ENCODE peak calls at places on chromosomes 6 and 20, in five cellular contexts. Z is NB4, Y is A549, G is HepG2, W is endothelial cell of umbilical vein. A is an unnamed sample.

GRCh38 chr20:49395183-49395582 is 87.3 kb downstream of the KCNB1 start:
- DNase-seq in Y (no peak), G (no peak), Z (no peak), W (no peak), A (no peak)

GRCh38 chr6:152195896-152196295 is 388.4 kb downstream of the ESR1 start:
- DNase-seq in W (no peak), Z (no peak), G (no peak), Y (no peak), A (no peak)

GRCh38 chr6:56357616-56358373 is 110.4 kb upstream of the COL21A1 start:
- DNase-seq in Z (no peak), W (no peak), G (no peak), Y (no peak), A (no peak)

GRCh38 chr6:42898891-42899361 is 16.9 kb upstream of the PTCRA start:
- DNase-seq in Y (no peak), G (peak; percentile 74), W (peak; percentile 64), Z (peak; percentile 83), A (no peak)

GRCh38 chr6:144158133-144158532 is 7.8 kb downstream of the STX11 start:
- DNase-seq in Z (no peak), G (no peak), W (peak; percentile 79), Y (no peak), A (no peak)

GRCh38 chr20:1267809-1268374 is 1.8 kb downstream of the SNPH start:
- DNase-seq in W (no peak), G (no peak), Y (no peak), Z (no peak), A (no peak)

GRCh38 chr20:40254023-40254772 is 434.8 kb downstream of the MAFB start:
- DNase-seq in G (no peak), W (no peak), Y (no peak), Z (no peak), A (no peak)

GRCh38 chr6:103011605-103012004 is 1618.1 kb downstream of the GRIK2 start:
- DNase-seq in Y (no peak), G (no peak), W (no peak), Z (no peak), A (no peak)

GRCh38 chr6:75524322-75524972 is 30.8 kb upstream of the FILIP1 start:
- DNase-seq in W (peak; percentile 95), Z (no peak), Y (peak; percentile 54), G (peak; percentile 95), A (no peak)

GRCh38 chr6:158050955-158051354 is 69.3 kb downstream of the SYNJ2 start:
- DNase-seq in G (no peak), Y (no peak), W (no peak), Z (no peak), A (no peak)

GRCh38 chr6:138004423-138005287 is 102.6 kb downstream of the PERP start:
- DNase-seq in Y (peak; percentile 19), W (peak; percentile 53), G (peak; percentile 35), Z (peak; percentile 74), A (peak; percentile 28)

GRCh38 chr6:40356242-40356910 is 230.8 kb downstream of the LRFN2 start:
- DNase-seq in G (no peak), W (no peak), Z (no peak), Y (no peak), A (no peak)

GRCh38 chr6:82195619-82196018 is 51.9 kb downstream of the IBTK start:
- DNase-seq in Y (no peak), Z (no peak), G (no peak), W (no peak), A (no peak)

GRCh38 chr6:50826803-50827202 is 8.1 kb downstream of the TFAP2B start:
- DNase-seq in Y (no peak), W (no peak), Z (no peak), G (no peak), A (no peak)

GRCh38 chr6:13763740-13764381 is 50.5 kb downstream of the MCUR1 start:
- DNase-seq in Z (peak; percentile 49), G (no peak), W (no peak), Y (no peak), A (peak; percentile 49)

GRCh38 chr6:126182650-126183311 is 157.1 kb upstream of the CENPW start:
- DNase-seq in Z (no peak), Y (no peak), G (peak; percentile 83), W (no peak), A (peak; percentile 26)

GRCh38 chr6:39227476-39227875 is 1.8 kb downstream of the KCNK5 start:
- DNase-seq in Z (peak; percentile 30), W (no peak), Y (no peak), G (no peak), A (no peak)

GRCh38 chr20:46344488-46345162 is 36.3 kb upstream of the CDH22 start:
- DNase-seq in G (no peak), W (no peak), Z (no peak), Y (no peak), A (no peak)
- TF ChIP-seq MYC in G (no peak), W (no peak), Z (no peak), Y (no peak), A (no peak)

GRCh38 chr6:136344420-136344819 is 54.8 kb upstream of the BCLAF1 start:
- DNase-seq in G (no peak), Y (no peak), Z (no peak), W (peak; percentile 67), A (no peak)

GRCh38 chr6:136345145-136345544 is 55.5 kb upstream of the BCLAF1 start:
- DNase-seq in Z (no peak), G (no peak), Y (no peak), W (no peak), A (no peak)

GRCh38 chr6:136350914-136351313 is 61.3 kb upstream of the BCLAF1 start:
- DNase-seq in Z (no peak), W (no peak), G (no peak), Y (no peak), A (no peak)

GRCh38 chr6:136351518-136352106 is 62.0 kb upstream of the BCLAF1 start:
- DNase-seq in Z (no peak), W (no peak), Y (no peak), G (no peak), A (no peak)

GRCh38 chr6:136347847-136348246 is 58.2 kb upstream of the BCLAF1 start:
- DNase-seq in Y (no peak), Z (no peak), W (no peak), G (no peak), A (no peak)
- TF ChIP-seq MYC in Y (no peak), Z (no peak), W (no peak), G (no peak), A (no peak)

GRCh38 chr20:37519508-37520416 is 1.3 kb upstream of the NNAT start:
- DNase-seq in Z (peak; percentile 80), W (peak; percentile 41), G (peak; percentile 70), Y (no peak), A (no peak)

GRCh38 chr20:37518606-37519507 is 2.2 kb upstream of the NNAT start:
- DNase-seq in G (no peak), Y (no peak), W (peak; percentile 87), Z (no peak), A (no peak)

GRCh38 chr20:37517371-37517748 is 3.7 kb upstream of the NNAT start:
- DNase-seq in W (no peak), G (no peak), Y (no peak), Z (no peak), A (no peak)

GRCh38 chr20:37516697-37517370 is 4.2 kb upstream of the NNAT start:
- DNase-seq in Y (no peak), W (no peak), G (no peak), Z (no peak), A (no peak)

GRCh38 chr20:37518059-37518458 is 3.0 kb upstream of the NNAT start:
- DNase-seq in W (no peak), Z (no peak), G (no peak), Y (no peak), A (no peak)
- TF ChIP-seq MYC in W (no peak), Z (no peak), G (no peak), Y (no peak), A (no peak)

DNA sequence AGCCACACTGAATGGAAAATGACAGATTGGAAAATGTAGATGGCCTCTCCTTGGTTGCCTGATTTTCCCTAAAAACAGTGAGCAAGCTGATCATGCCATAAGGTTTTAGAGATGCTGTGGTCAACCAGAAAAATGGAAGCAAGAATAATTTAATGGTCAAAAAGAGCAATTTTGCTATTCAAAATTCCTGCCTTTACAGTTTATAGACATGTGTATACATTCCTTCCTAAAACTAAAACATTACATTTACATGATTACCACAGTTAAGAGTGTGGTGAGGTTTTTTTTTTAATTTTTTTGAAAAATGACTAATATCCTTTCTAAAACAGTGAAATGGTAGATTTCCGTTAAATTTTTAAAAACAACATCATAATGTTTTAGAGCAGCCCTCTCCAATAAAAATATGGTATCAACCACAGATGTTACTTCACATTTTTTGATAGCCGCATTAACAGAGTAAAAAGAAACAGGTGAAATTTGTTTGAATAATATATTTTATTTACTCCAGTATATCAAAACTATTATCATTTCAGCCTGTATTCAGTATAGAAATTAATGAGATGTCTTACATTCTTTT is 407.0 kb upstream of the SOX4 start:
- DNase-seq in Y (no peak), W (peak; percentile 71), G (no peak), Z (no peak), A (no peak)
- TF ChIP-seq MYC in Y (no peak), W (no peak), G (no peak), Z (no peak), A (no peak)

GRCh38 chr6:5199203-5200101 is 61.3 kb downstream of the LYRM4 start:
- DNase-seq in Y (no peak), Z (no peak), W (no peak), G (no peak), A (no peak)
- TF ChIP-seq MYC in Y (no peak), Z (no peak), W (no peak), G (no peak), A (no peak)

GRCh38 chr6:146153040-146153758 is 124.3 kb downstream of the GRM1 start:
- DNase-seq in Y (no peak), G (no peak), W (no peak), Z (no peak), A (peak; percentile 13)
- TF ChIP-seq MYC in Y (no peak), G (no peak), W (no peak), Z (no peak), A (no peak)

GRCh38 chr6:150006961-150007464 is 18.3 kb downstream of the RAET1L start:
- DNase-seq in W (no peak), Z (peak; percentile 28), G (no peak), Y (no peak), A (no peak)
- TF ChIP-seq MYC in W (no peak), Z (no peak), G (no peak), Y (no peak), A (no peak)

DNA sequence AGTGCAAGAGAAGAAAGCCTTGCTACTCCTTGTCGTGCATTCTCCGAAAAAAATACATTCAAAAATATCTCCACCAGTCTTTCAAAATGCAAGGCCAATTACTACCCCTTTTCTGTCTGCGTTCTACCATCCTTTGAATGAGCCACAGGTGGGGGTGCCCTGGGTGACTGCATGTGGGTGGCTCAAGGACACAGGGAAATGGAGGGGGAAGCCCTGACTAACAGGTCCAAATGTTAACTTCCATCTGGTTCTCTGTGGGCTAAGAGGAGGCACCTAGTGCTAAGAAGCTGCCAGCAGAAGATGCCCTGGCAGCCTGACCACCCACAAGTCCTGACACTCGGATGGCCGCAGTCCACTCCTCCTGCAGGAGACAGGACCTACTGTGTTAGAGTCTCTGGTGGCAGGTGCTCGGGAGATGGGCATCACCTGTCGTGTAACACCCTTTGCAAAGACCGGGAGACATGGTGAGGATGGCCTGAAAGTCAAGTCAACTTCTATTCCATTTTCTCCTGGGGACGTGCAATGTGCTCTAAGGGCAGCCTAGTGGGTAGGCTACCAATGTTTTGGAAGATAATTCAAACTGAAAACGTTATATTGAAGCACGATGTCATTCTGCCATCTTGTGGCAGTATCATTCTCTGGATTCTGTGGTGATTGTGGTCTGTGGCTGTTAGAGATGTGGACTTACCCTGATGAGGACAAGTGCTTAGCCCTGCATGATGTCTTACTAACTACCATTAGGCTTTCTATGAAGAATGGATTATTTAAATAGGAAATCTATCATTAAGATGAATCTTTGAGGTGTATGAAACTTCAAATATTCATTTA is 27.4 kb upstream of the IGF2R start:
- DNase-seq in Y (peak; percentile 4), W (no peak), Z (peak; percentile 75), G (peak; percentile 46), A (peak; percentile 55)
- TF ChIP-seq MYC in Y (no peak), W (no peak), Z (no peak), G (no peak), A (no peak)